ENCODE peak calls at places on chromosomes 7 and 10, in four cellular contexts. B is Panc1; P is activated T-helper 1 cell treated with anti-CD3 and anti-CD28 coated beads, Interleukin-12 subunit alpha, Interleukin-12 subunit beta, Interleukin-2, Interleukin-4 antibody, amounts not matched to agents 30 ng/mL and 10 ng/mL and 1 ng/mL, durations not matched to agents 14 hours and 24 hours and 36 hours; Z is kidney glomerular epithelial cell. H is an unnamed sample.

GRCh38 chr7:155865830-155866545 is 53.7 kb upstream of the SHH start:
- DNase-seq in B (no peak), P (no peak), Z (no peak), H (no peak)

GRCh38 chr10:131657318-131657984 is 243.4 kb upstream of the PPP2R2D start:
- DNase-seq in B (no peak), P (no peak), Z (no peak), H (no peak)

GRCh38 chr10:37952926-37953325 is 23.5 kb downstream of the ZNF25 start:
- DNase-seq in B (no peak), P (no peak), Z (no peak), H (no peak)

GRCh38 chr10:110151871-110152270 is 55.5 kb upstream of the MXI1 start:
- DNase-seq in B (no peak), P (no peak), Z (no peak), H (no peak)

GRCh38 chr7:2924866-2925840 is 81.0 kb upstream of the GNA12 start:
- DNase-seq in B (no peak), P (no peak), Z (no peak), H (no peak)

GRCh38 chr7:78499966-78500365 is 701.4 kb downstream of the PHTF2 start:
- DNase-seq in B (no peak), P (no peak), Z (no peak), H (no peak)

GRCh38 chr10:29646238-29646902 is 11.6 kb upstream of the SVIL start:
- DNase-seq in B (no peak), P (no peak), Z (no peak), H (no peak)

GRCh38 chr10:113108180-113108835 is 158.3 kb downstream of the TCF7L2 start:
- DNase-seq in B (no peak), P (no peak), Z (no peak), H (peak)

GRCh38 chr7:135800560-135800959 is 51.9 kb upstream of the FAM180A start:
- DNase-seq in B (no peak), P (no peak), Z (no peak), H (no peak)

GRCh38 chr7:125436220-125436619 is 506.6 kb upstream of the POT1 start:
- DNase-seq in B (no peak), P (no peak), Z (no peak), H (peak)

GRCh38 chr10:43407148-43407575 is 1.8 kb downstream of the HNRNPF start:
- DNase-seq in B (no peak), P (peak), Z (no peak), H (peak)

GRCh38 chr10:129085821-129086220 is 381.2 kb upstream of the MGMT start:
- DNase-seq in B (no peak), P (no peak), Z (peak), H (no peak)

GRCh38 chr7:95609277-95609971 is 13.1 kb upstream of the PDK4 start:
- DNase-seq in B (peak), P (no peak), Z (peak), H (no peak)